ENCODE peak calls at places on chromosome 20, in four cellular contexts. H is GM23338, U is PC-3, Q is GM23248. I is an unnamed sample.

GRCh38 chr20:7523288-7523687 is 417.0 kb downstream of the HAO1 start:
- DNase-seq in H (no peak), U (no peak), Q (no peak), I (no peak)

GRCh38 chr20:33309631-33310030 is 26.6 kb downstream of the BPIFB1 start:
- DNase-seq in H (no peak), U (no peak), Q (no peak), I (no peak)

GRCh38 chr20:32333988-32334885 is 23.9 kb upstream of the ASXL1 start:
- DNase-seq in H (no peak), U (no peak), Q (no peak), I (no peak)

GRCh38 chr20:24698189-24698588 is 228.8 kb downstream of the SYNDIG1 start:
- DNase-seq in H (no peak), U (no peak), Q (no peak), I (no peak)

GRCh38 chr20:19882446-19882845 is 124.4 kb downstream of the RIN2 start:
- DNase-seq in H (no peak), U (no peak), Q (no peak), I (no peak)

GRCh38 chr20:64254571-64255360 is 782 bp upstream of the PCMTD2 start:
- DNase-seq in H (no peak), U (peak; percentile 4), Q (no peak), I (no peak)

GRCh38 chr20:40471261-40471629 is 217.8 kb downstream of the MAFB start:
- DNase-seq in H (peak; percentile 75), U (no peak), Q (peak; percentile 26), I (peak; percentile 64)

GRCh38 chr20:10495173-10495572 is 60.1 kb downstream of the SLX4IP start:
- DNase-seq in H (no peak), U (no peak), Q (no peak), I (no peak)

GRCh38 chr20:6718660-6719059 is 48.8 kb upstream of the BMP2 start:
- DNase-seq in H (peak; percentile 16), U (peak; percentile 88), Q (peak; percentile 39), I (no peak)

GRCh38 chr20:63309261-63310071 is 16.5 kb downstream of the COL20A1 start:
- DNase-seq in H (peak; percentile 76), U (peak; percentile 35), Q (peak; percentile 63), I (peak; percentile 84)

GRCh38 chr20:64245746-64246595 is 9.6 kb upstream of the PCMTD2 start:
- DNase-seq in H (no peak), U (no peak), Q (no peak), I (no peak)

GRCh38 chr20:32749914-32750637 is 6.8 kb upstream of the COMMD7 start:
- DNase-seq in H (peak; percentile 99), U (no peak), Q (no peak), I (peak; percentile 88)

GRCh38 chr20:60751826-60752225 is 500.2 kb upstream of the CDH4 start:
- DNase-seq in H (no peak), U (no peak), Q (no peak), I (no peak)

GRCh38 chr20:37081717-37082289 is 14.0 kb downstream of the RBL1 start:
- DNase-seq in H (peak; percentile 29), U (no peak), Q (no peak), I (peak; percentile 3)

GRCh38 chr20:62368303-62368628 is 1.2 kb upstream of the LAMA5 start:
- DNase-seq in H (no peak), U (no peak), Q (no peak), I (no peak)

GRCh38 chr20:36501367-36502006 is 39.8 kb upstream of the MYL9 start:
- DNase-seq in H (no peak), U (no peak), Q (no peak), I (no peak)

GRCh38 chr20:5526516-5526915 is 209.8 kb upstream of the PROKR2 start:
- DNase-seq in H (peak; percentile 44), U (no peak), Q (no peak), I (peak; percentile 56)

GRCh38 chr20:34111057-34111711 is 859 bp downstream of the EIF2S2 start:
- DNase-seq in H (peak; percentile 13), U (peak; percentile 38), Q (peak; percentile 79), I (peak; percentile 36)

GRCh38 chr20:58271596-58272460 is 37.7 kb upstream of the RAB22A start:
- DNase-seq in H (no peak), U (no peak), Q (no peak), I (no peak)

GRCh38 chr20:58695895-58696375 is 3.3 kb downstream of the NPEPL1 start:
- DNase-seq in H (no peak), U (no peak), Q (no peak), I (no peak)

GRCh38 chr20:58213112-58213511 is 15.3 kb downstream of the ANKRD60 start:
- DNase-seq in H (no peak), U (peak; percentile 34), Q (peak; percentile 68), I (peak; percentile 34)

GRCh38 chr20:41413169-41413568 is 46.6 kb upstream of the EMILIN3 start:
- DNase-seq in H (no peak), U (no peak), Q (no peak), I (no peak)

GRCh38 chr20:50385733-50386640 is 124.2 kb upstream of the PTPN1 start:
- DNase-seq in H (no peak), U (no peak), Q (no peak), I (no peak)

GRCh38 chr20:62782893-62783278 is 13.4 kb upstream of the MRGBP start:
- DNase-seq in H (no peak), U (no peak), Q (no peak), I (no peak)

GRCh38 chr20:62120990-62121775 is 1.1 kb upstream of the LSM14B start:
- DNase-seq in H (peak; percentile 31), U (peak; percentile 50), Q (peak; percentile 86), I (peak; percentile 18)

GRCh38 chr20:54112221-54112884 is 42.0 kb upstream of the BCAS1 start:
- DNase-seq in H (no peak), U (no peak), Q (peak; percentile 5), I (no peak)

GRCh38 chr20:59567585-59568508 is 36.5 kb upstream of the PHACTR3 start:
- DNase-seq in H (no peak), U (no peak), Q (no peak), I (no peak)

GRCh38 chr20:57661201-57662027 is 41.2 kb upstream of the ZBP1 start:
- DNase-seq in H (no peak), U (no peak), Q (no peak), I (no peak)

GRCh38 chr20:33332905-33333456 is 50.0 kb downstream of the BPIFB1 start:
- DNase-seq in H (no peak), U (no peak), Q (no peak), I (no peak)

GRCh38 chr20:23415555-23415954 is 5.7 kb downstream of the NAPB start:
- DNase-seq in H (no peak), U (no peak), Q (no peak), I (no peak)

GRCh38 chr20:54197621-54198604 is 10.0 kb upstream of the PFDN4 start:
- DNase-seq in H (peak; percentile 45), U (peak; percentile 93), Q (peak; percentile 85), I (peak; percentile 43)

GRCh38 chr20:45917790-45918141 is 5.8 kb upstream of the PLTP start:
- DNase-seq in H (no peak), U (no peak), Q (peak; percentile 64), I (no peak)
- H2AFZ ChIP-seq in H (no peak overlapping the region), U (no peak overlapping the region), Q (no peak overlapping the region), I (no peak overlapping the region)

GRCh38 chr20:11502051-11502450 is 415.6 kb upstream of the BTBD3 start:
- DNase-seq in H (no peak), U (no peak), Q (peak; percentile 9), I (no peak)

GRCh38 chr20:11492846-11493245 is 424.8 kb upstream of the BTBD3 start:
- DNase-seq in H (no peak), U (no peak), Q (no peak), I (no peak)

GRCh38 chr20:11496382-11496781 is 421.3 kb upstream of the BTBD3 start:
- DNase-seq in H (no peak), U (peak; percentile 40), Q (peak; percentile 5), I (peak; percentile 11)

GRCh38 chr20:11499235-11499634 is 418.5 kb upstream of the BTBD3 start:
- DNase-seq in H (no peak), U (peak; percentile 40), Q (no peak), I (no peak)

GRCh38 chr20:11497543-11497942 is 420.1 kb upstream of the BTBD3 start:
- DNase-seq in H (peak; percentile 3), U (no peak), Q (no peak), I (peak; percentile 42)
- H2AFZ ChIP-seq in H (no peak overlapping the region), U (no peak overlapping the region), Q (no peak overlapping the region), I (no peak overlapping the region)

GRCh38 chr20:14782731-14783130 is 445.3 kb upstream of the FLRT3 start:
- DNase-seq in H (peak; percentile 13), U (no peak), Q (no peak), I (no peak)
- H2AFZ ChIP-seq in H (no peak overlapping the region), U (no peak overlapping the region), Q (no peak overlapping the region), I (peak overlapping the region; percentile 53)

DNA sequence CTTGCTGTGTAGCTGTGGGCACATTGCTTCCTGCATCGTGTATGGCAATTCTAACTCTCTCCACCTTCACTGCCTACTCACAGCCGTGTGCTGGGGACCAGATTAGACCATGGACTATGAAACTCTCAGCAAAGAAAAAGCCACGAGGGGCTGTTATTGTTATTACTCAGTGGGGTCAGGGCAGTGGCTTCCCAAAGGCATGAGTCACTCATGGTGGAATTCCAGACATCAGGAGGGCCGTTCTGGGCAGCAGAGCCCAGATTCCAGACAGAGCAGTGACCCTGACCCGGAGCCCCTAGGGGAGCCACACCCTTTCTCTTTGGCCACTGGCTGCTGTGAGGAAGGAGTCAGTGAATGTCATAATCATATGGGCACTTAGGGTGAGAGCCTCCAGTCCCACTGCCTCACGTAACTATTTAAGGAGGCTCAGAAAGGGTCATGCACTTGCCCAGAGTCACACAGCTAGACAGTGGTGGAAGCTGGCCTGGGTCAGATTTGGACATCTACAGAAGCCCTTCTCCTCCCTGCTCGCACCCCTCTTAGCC is 22.2 kb upstream of the CCN5 start:
- DNase-seq in H (no peak), U (peak; percentile 97), Q (peak; percentile 97), I (no peak)
- H2AFZ ChIP-seq in H (no peak overlapping the region), U (no peak overlapping the region), Q (no peak overlapping the region), I (no peak overlapping the region)

GRCh38 chr20:52789716-52790115 is 182.4 kb upstream of the TSHZ2 start:
- DNase-seq in H (no peak), U (no peak), Q (no peak), I (no peak)
- H2AFZ ChIP-seq in H (no peak overlapping the region), U (no peak overlapping the region), Q (no peak overlapping the region), I (no peak overlapping the region)

GRCh38 chr20:17872920-17873319 is 95.7 kb downstream of the SNX5 start:
- DNase-seq in H (no peak), U (no peak), Q (peak; percentile 32), I (no peak)
- H2AFZ ChIP-seq in H (no peak overlapping the region), U (no peak overlapping the region), Q (peak overlapping the region; percentile 77), I (no peak overlapping the region)

GRCh38 chr20:1895674-1896496 is 678 bp downstream of the SIRPA start:
- DNase-seq in H (peak; percentile 57), U (no peak), Q (peak; percentile 65), I (peak; percentile 34)

GRCh38 chr20:1893721-1894470 is 1.3 kb upstream of the SIRPA start:
- DNase-seq in H (peak; percentile 81), U (no peak), Q (peak; percentile 47), I (no peak)

GRCh38 chr20:1894951-1895673 is at the start of gene SIRPA:
- DNase-seq in H (peak; percentile 57), U (peak; percentile 66), Q (peak; percentile 88), I (peak; percentile 66)

GRCh38 chr20:1896859-1897258 is 1.7 kb downstream of the SIRPA start:
- DNase-seq in H (no peak), U (no peak), Q (no peak), I (no peak)

GRCh38 chr20:1894471-1894950 is 696 bp upstream of the SIRPA start:
- DNase-seq in H (no peak), U (peak; percentile 62), Q (peak; percentile 82), I (peak; percentile 86)
- H2AFZ ChIP-seq in H (no peak overlapping the region), U (peak overlapping the region; percentile 66), Q (peak overlapping the region; percentile 37), I (peak overlapping the region; percentile 97)

GRCh38 chr20:772806-773205 is 4.5 kb upstream of the SLC52A3 start:
- DNase-seq in H (no peak), U (no peak), Q (no peak), I (no peak)
- H2AFZ ChIP-seq in H (no peak overlapping the region), U (no peak overlapping the region), Q (no peak overlapping the region), I (no peak overlapping the region)

I was measured in neural progenitor cell.